ENCODE peak calls at places on chromosomes 2 and 18, in seven cellular contexts. A is NCI-H774; R is AG08396; P is left ventricle myocardium inferior; M is stimulated activated CD4-positive, alpha-beta T cell treated with anti-CD3 and anti-CD28 coated beads, Interleukin-15, amount 100 ng/mL, for 24 hours; I is cerebellar cortex; C is sciatic nerve. L is an unnamed sample.

GRCh38 chr18:3511980-3512379 is 62.0 kb downstream of the TGIF1 start:
- DNase-seq in A (no peak), R (peak), P (no peak), M (no peak), I (no peak), C (no peak), L (peak)

GRCh38 chr2:20635698-20636584 is 15.0 kb downstream of the HS1BP3 start:
- DNase-seq in A (peak), R (peak), P (peak), M (peak), I (peak), C (peak), L (peak)

GRCh38 chr2:193679850-193680249 is 1485.1 kb upstream of the TMEFF2 start:
- DNase-seq in A (no peak), R (no peak), P (no peak), M (no peak), I (no peak), C (no peak), L (no peak)

GRCh38 chr18:60883594-60883993 is 449.6 kb upstream of the CDH20 start:
- DNase-seq in A (no peak), R (no peak), P (no peak), M (no peak), I (no peak), C (no peak), L (no peak)

GRCh38 chr2:226733927-226734564 is 65.6 kb downstream of the IRS1 start:
- DNase-seq in A (no peak), R (no peak), P (no peak), M (no peak), I (no peak), C (no peak), L (no peak)

GRCh38 chr2:75199428-75200011 is at the start of gene TACR1:
- DNase-seq in A (peak), R (peak), P (peak), M (peak), I (peak), C (peak), L (peak)

GRCh38 chr2:31141513-31141912 is 3.3 kb upstream of the GALNT14 start:
- DNase-seq in A (no peak), R (no peak), P (no peak), M (no peak), I (no peak), C (no peak), L (no peak)

GRCh38 chr2:101064868-101065549 is 62.9 kb downstream of the RPL31 start:
- DNase-seq in A (peak), R (peak), P (no peak), M (no peak), I (no peak), C (no peak), L (peak)

L was measured in endothelial cell of umbilical vein.